ENCODE peak calls at places on chromosome 21, in seven cellular contexts. B is Panc1, Q is prostate gland, G is breast epithelium, K is GM23338, V is stomach, C is spleen. Z is an unnamed sample. For H3K4me1, the result is how much of the 10 kb centered on the place peaks cover.

GRCh38 chr21:32044205-32044874 is 171.5 kb downstream of the HUNK start:
- DNase-seq in B (no peak), Q (no peak), G (no peak), K (no peak), V (no peak), C (no peak), Z (no peak)

GRCh38 chr21:15744926-15745325 is 15.1 kb downstream of the USP25 start:
- DNase-seq in B (no peak), Q (no peak), G (no peak), K (peak), V (no peak), C (no peak), Z (no peak)

GRCh38 chr21:24903954-24904635 is 703.2 kb downstream of the MRPL39 start:
- DNase-seq in B (no peak), Q (no peak), G (no peak), K (no peak), V (no peak), C (no peak), Z (no peak)

GRCh38 chr21:41583274-41583790 is 75.4 kb upstream of the TMPRSS2 start:
- DNase-seq in B (peak), Q (peak), G (peak), K (no peak), V (peak), C (no peak), Z (peak)

GRCh38 chr21:15015622-15016471 is 49.0 kb downstream of the NRIP1 start:
- DNase-seq in B (no peak), Q (no peak), G (no peak), K (no peak), V (no peak), C (no peak), Z (no peak)

GRCh38 chr21:42164064-42164789 is 54.7 kb upstream of the ABCG1 start:
- DNase-seq in B (no peak), Q (no peak), G (no peak), K (peak), V (peak), C (peak), Z (peak)

GRCh38 chr21:28516011-28516410 is 476.7 kb downstream of the LTN1 start:
- DNase-seq in B (no peak), Q (no peak), G (no peak), K (no peak), V (no peak), C (no peak), Z (no peak)

GRCh38 chr21:38272215-38272614 is 15.4 kb downstream of the KCNJ15 start:
- DNase-seq in B (no peak), Q (no peak), G (no peak), K (peak), V (no peak), C (peak), Z (no peak)

GRCh38 chr21:42560517-42561179 is 47.0 kb downstream of the SLC37A1 start:
- DNase-seq in B (no peak), Q (no peak), G (no peak), K (no peak), V (no peak), C (peak), Z (peak)

GRCh38 chr21:27578741-27579265 is 611.9 kb upstream of the ADAMTS5 start:
- DNase-seq in B (no peak), Q (no peak), G (no peak), K (no peak), V (no peak), C (no peak), Z (no peak)

GRCh38 chr21:26614251-26614650 is 41.2 kb upstream of the CYYR1 start:
- DNase-seq in B (no peak), Q (no peak), G (no peak), K (no peak), V (no peak), C (no peak), Z (no peak)

GRCh38 chr21:41961753-41962152 is 7.9 kb upstream of the C2CD2 start:
- DNase-seq in B (no peak), Q (no peak), G (no peak), K (no peak), V (no peak), C (no peak), Z (no peak)

GRCh38 chr21:29196664-29197052 is 66.2 kb downstream of the MAP3K7CL start:
- DNase-seq in B (no peak), Q (no peak), G (no peak), K (no peak), V (no peak), C (no peak), Z (no peak)

GRCh38 chr21:45136927-45137611 is 62.7 kb downstream of the ADARB1 start:
- DNase-seq in B (no peak), Q (peak), G (peak), K (peak), V (peak), C (peak), Z (peak)

GRCh38 chr21:15224346-15225086 is 159.7 kb upstream of the NRIP1 start:
- DNase-seq in B (peak), Q (no peak), G (no peak), K (no peak), V (no peak), C (no peak), Z (no peak)

GRCh38 chr21:28636988-28637691 is 355.5 kb downstream of the LTN1 start:
- DNase-seq in B (peak), Q (no peak), G (no peak), K (no peak), V (no peak), C (no peak), Z (no peak)

GRCh38 chr21:24217141-24217540 is 1390.1 kb downstream of the MRPL39 start:
- DNase-seq in B (no peak), Q (no peak), G (no peak), K (no peak), V (no peak), C (no peak), Z (no peak)

GRCh38 chr21:45228171-45228641 is 59.5 kb downstream of the POFUT2 start:
- DNase-seq in B (peak), Q (no peak), G (peak), K (no peak), V (no peak), C (no peak), Z (no peak)

GRCh38 chr21:24939288-24939687 is 668.0 kb downstream of the MRPL39 start:
- DNase-seq in B (no peak), Q (peak), G (no peak), K (no peak), V (peak), C (no peak), Z (no peak)

DNA sequence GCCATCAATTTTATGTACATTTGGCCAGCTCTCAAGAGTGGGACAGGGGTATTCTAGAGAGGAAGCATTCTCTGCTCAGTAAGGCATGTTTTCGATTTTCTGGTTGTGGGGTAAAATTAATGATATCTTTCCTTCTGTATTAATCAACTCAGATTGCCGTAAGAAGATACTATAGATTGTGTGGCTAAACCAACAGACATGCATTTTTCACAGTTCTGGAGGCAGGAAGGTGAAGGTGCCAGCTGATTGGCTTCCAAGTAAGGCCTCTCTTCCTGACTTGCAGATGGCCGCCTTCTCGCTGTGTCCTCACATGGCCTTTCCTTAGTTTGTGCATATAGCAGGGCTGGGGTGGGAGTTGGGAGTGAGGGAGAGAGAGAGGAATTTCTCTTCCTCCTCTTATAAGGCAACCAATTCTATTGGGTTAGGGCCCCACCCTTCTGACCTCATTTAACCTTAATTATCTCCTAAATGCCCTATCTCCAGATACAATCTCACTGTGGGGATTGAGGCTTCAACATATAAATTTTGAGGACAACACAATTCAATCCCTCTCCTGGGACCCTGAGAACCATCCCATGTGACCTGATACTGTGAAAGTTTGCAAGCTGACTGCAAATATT is 52.3 kb upstream of the MRPS6 start:
- DNase-seq in B (no peak), Q (no peak), G (no peak), K (no peak), V (no peak), C (no peak), Z (no peak)
- H3K4me1 ChIP-seq in B (under half), Q (under half), G (under half), K (under half), V (under half), C (under half), Z (under half)

DNA sequence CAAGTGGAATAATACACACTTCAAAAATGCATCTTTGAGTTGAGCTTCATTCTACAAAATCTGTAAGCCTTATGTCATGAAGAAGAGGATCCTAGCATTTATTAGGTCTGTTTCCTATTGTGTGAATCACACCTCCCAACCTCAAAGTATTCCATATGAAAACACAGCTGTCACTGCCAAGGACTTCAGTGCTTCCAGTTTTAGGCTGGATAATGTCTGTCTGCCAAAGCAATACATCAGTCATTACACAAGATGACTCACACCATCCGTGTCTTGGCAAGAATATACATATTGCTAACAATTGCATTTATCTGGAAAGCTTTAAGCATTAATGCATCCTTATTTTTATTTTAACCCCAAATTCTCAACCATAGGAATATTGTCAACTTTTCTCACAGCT is 125.7 kb upstream of the TMPRSS15 start:
- DNase-seq in B (peak), Q (no peak), G (no peak), K (no peak), V (no peak), C (no peak), Z (no peak)
- TF ChIP-seq POLR2AphosphoS5 in B (no peak), Q (no peak), G (no peak), K (no peak), V (no peak), C (no peak), Z (no peak)

GRCh38 chr21:35046880-35047229 is 2.2 kb downstream of the RUNX1 start:
- DNase-seq in B (no peak), Q (no peak), G (no peak), K (no peak), V (no peak), C (peak), Z (no peak)
- H3K4me1 ChIP-seq in B (under half), Q (under half), G (under half), K (under half), V (under half), C (under half), Z (under half)

GRCh38 chr21:46243865-46244490 is 15.4 kb upstream of the LSS start:
- DNase-seq in B (no peak), Q (no peak), G (no peak), K (no peak), V (no peak), C (no peak), Z (no peak)
- TF ChIP-seq POLR2AphosphoS5 in B (no peak), Q (no peak), G (no peak), K (peak), V (no peak), C (no peak), Z (no peak)

DNA sequence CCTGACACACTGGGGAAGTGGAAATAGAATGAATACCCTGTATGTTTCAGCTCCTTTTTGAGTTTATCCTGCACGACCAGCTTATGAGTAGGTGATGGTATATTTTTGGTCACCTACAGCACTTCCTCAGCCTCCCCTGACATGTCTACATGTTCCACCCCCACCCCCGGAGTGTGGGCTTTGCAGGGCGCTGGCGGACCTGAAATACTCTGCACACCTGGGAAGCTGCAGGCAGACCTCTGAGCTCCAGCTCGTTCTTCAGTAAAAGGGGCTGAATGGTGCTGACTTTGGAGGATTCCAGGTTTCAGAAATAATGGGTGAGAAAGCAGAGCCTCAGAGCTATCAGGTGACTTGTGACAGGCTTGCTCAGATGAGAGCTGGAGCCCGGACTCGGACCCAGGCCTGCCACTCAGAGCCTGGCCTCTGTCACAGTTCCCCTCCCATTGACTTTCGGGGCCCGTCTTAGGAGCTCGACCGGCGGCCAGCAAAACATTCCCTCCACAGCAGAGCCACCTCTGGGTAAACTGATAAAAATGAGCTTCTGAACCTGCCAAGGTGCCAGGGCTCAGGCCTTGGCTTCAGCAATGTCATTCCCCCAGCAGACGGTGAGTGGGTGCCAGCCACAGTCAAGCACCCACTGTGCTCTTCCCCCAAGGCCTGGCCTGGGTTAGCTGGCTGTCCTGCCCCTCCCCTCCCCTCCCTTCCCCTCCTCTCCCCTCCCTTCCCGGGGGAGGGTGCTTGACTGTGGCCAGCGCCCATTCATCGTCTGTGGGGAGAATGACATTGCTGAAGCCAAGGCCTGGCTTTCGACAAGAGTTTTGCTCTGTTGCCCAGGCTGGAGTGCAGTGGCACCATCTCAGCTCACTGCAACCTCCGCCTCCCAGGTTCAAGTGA is 30.1 kb downstream of the DOP1B start:
- DNase-seq in B (no peak), Q (no peak), G (no peak), K (no peak), V (no peak), C (peak), Z (peak)
- H3K4me1 ChIP-seq in B (under half), Q (under half), G (under half), K (under half), V (half or more), C (under half), Z (under half)

GRCh38 chr21:17264182-17264581 is 248.7 kb upstream of the CXADR start:
- DNase-seq in B (no peak), Q (no peak), G (no peak), K (no peak), V (no peak), C (no peak), Z (no peak)
- TF ChIP-seq POLR2AphosphoS5 in B (no peak), Q (no peak), G (no peak), K (no peak), V (no peak), C (no peak), Z (no peak)

Z was measured in suprapubic skin.